ENCODE peak calls at places on chromosomes 7 and 10, in nine cellular contexts. X is RWPE1, S is GM06990, H is GM12865, W is stomach, A is body of pancreas, E is hepatocyte, I is choroid plexus epithelial cell, C is endothelial cell. P is an unnamed sample.

GRCh38 chr7:67251986-67252558 is 255.4 kb downstream of the TYW1 start:
- DNase-seq in I (no peak), A (no peak), X (no peak), H (no peak), C (no peak), S (no peak), W (no peak), E (no peak), P (no peak)

GRCh38 chr7:37545619-37546356 is 97.1 kb upstream of the ELMO1 start:
- DNase-seq in H (no peak), X (no peak), S (no peak), C (no peak), E (no peak), W (no peak), I (no peak), A (no peak), P (no peak)

GRCh38 chr10:541750-542371 is 147.6 kb downstream of the DIP2C start:
- DNase-seq in E (no peak), H (peak), S (peak), X (no peak), W (peak), I (no peak), C (no peak), A (no peak), P (peak)

GRCh38 chr7:34165927-34166550 is 260.7 kb downstream of the BMPER start:
- DNase-seq in A (no peak), E (peak), C (peak), I (peak), H (peak), X (no peak), W (no peak), S (no peak), P (no peak)

GRCh38 chr10:91284486-91285090 is 64.1 kb downstream of the PCGF5 start:
- DNase-seq in A (no peak), X (no peak), W (no peak), I (no peak), C (no peak), E (no peak), H (no peak), S (no peak), P (no peak)

GRCh38 chr7:44959433-44959951 is 19.3 kb downstream of the MYO1G start:
- DNase-seq in I (no peak), W (no peak), C (no peak), X (peak), E (no peak), A (no peak), H (peak), S (no peak), P (no peak)

GRCh38 chr10:49186613-49187012 is 1.6 kb downstream of the TMEM273 start:
- DNase-seq in S (no peak), E (no peak), X (no peak), H (no peak), A (no peak), I (no peak), W (no peak), C (no peak), P (no peak)

GRCh38 chr10:71528371-71529202 is 131.9 kb downstream of the CDH23 start:
- DNase-seq in H (no peak), X (no peak), I (no peak), C (no peak), E (no peak), A (no peak), W (no peak), S (no peak), P (no peak)

GRCh38 chr7:80330434-80330833 is 181.4 kb downstream of the GNAT3 start:
- DNase-seq in E (no peak), A (no peak), H (no peak), W (no peak), X (no peak), S (no peak), C (no peak), I (peak), P (no peak)

GRCh38 chr7:25820432-25821040 is 331.5 kb upstream of the NFE2L3 start:
- DNase-seq in I (peak), E (peak), X (peak), A (no peak), H (peak), C (peak), S (no peak), W (no peak), P (no peak)
- TF ChIP-seq CTCF in I (peak), E (peak), X (peak), A (peak), H (peak), C (peak), S (peak), W (no peak), P (no peak)

GRCh38 chr7:100895701-100895955 is at the start of gene ACHE:
- DNase-seq in A (no peak), W (no peak), X (no peak), S (no peak), I (no peak), C (no peak), H (no peak), E (no peak), P (peak)

GRCh38 chr7:100897772-100898454 is 2.2 kb upstream of the ACHE start:
- DNase-seq in H (no peak), C (no peak), A (peak), X (no peak), S (no peak), E (peak), W (no peak), I (no peak), P (no peak)

GRCh38 chr7:100895956-100896742 is 461 bp upstream of the ACHE start:
- DNase-seq in E (peak), I (no peak), A (peak), H (no peak), C (no peak), X (no peak), S (no peak), W (peak), P (peak)

GRCh38 chr7:100896743-100897051 is 1.0 kb upstream of the ACHE start:
- DNase-seq in X (no peak), E (no peak), I (no peak), H (no peak), C (no peak), A (no peak), W (no peak), S (no peak), P (no peak)

DNA sequence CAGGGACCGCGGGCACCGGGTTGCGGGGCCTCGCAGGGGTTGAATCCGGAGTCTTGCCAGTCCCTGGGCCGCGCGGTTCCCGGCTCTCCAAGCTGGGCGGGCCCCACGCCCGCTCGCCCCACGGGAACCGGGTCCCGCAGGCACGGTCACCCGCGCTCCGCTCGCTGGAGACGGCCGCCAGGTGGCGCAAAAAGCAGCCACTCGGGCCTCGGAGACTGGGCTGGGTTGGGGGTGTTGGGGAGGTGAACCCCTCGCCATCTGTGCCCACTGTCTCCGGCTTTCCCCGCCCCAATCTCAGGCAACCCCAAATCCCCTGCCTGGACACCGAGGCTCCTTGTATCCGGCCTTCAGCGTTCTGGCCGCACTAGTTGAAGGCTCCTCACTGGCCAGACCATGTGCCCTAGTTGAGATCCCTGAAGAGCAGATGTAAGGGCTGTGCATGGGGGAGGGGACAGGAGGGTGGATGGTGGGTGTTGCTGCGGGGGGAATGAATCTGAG is 1.5 kb upstream of the ACHE start:
- DNase-seq in I (no peak), S (no peak), W (peak), E (peak), A (peak), H (no peak), C (peak), X (no peak), P (peak)
- TF ChIP-seq CTCF in I (peak), S (peak), W (no peak), E (peak), A (peak), H (peak), C (peak), X (peak), P (peak)

GRCh38 chr10:127873901-127874470 is 18.8 kb downstream of the CLRN3 start:
- DNase-seq in H (no peak), W (no peak), X (no peak), E (no peak), I (no peak), S (no peak), C (no peak), A (no peak), P (no peak)

GRCh38 chr10:127874966-127875765 is 17.6 kb downstream of the CLRN3 start:
- DNase-seq in H (no peak), E (no peak), A (no peak), X (no peak), W (no peak), S (no peak), I (no peak), C (no peak), P (no peak)

GRCh38 chr10:127871631-127872010 is 21.1 kb downstream of the CLRN3 start:
- DNase-seq in A (no peak), X (no peak), W (no peak), S (no peak), E (no peak), C (no peak), I (no peak), H (no peak), P (no peak)

GRCh38 chr10:127872011-127872741 is 20.6 kb downstream of the CLRN3 start:
- DNase-seq in S (no peak), C (no peak), X (no peak), I (peak), H (no peak), W (no peak), A (peak), E (no peak), P (no peak)

GRCh38 chr10:127872871-127873600 is 19.7 kb downstream of the CLRN3 start:
- DNase-seq in I (no peak), S (no peak), A (peak), E (peak), H (no peak), X (no peak), C (peak), W (peak), P (no peak)
- TF ChIP-seq CTCF in I (peak), S (no peak), A (no peak), E (peak), H (no peak), X (no peak), C (no peak), W (no peak), P (no peak)

DNA sequence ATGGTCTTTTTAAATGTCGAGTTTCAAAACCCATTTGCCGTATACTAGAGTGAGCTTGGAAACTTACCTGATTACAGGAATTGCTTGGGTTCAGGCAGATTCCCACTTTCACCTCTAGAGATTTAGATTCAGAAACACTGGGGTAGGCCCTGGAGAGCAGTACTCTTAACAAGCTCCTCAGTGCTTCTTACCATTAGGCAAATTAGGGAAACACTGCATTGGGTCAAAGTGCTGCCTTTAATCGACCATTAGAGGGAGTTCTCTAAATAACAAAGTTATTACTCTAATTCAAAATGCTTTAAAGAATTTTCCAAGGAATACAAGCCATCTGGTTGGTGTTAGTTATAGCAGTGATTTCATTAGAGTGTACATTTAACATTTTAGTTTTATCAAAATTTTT is 324.6 kb downstream of the GFRA1 start:
- DNase-seq in W (no peak), H (peak), I (no peak), A (no peak), C (no peak), S (no peak), E (no peak), X (peak), P (no peak)
- TF ChIP-seq CTCF in W (no peak), H (peak), I (peak), A (peak), C (peak), S (peak), E (peak), X (no peak), P (no peak)

DNA sequence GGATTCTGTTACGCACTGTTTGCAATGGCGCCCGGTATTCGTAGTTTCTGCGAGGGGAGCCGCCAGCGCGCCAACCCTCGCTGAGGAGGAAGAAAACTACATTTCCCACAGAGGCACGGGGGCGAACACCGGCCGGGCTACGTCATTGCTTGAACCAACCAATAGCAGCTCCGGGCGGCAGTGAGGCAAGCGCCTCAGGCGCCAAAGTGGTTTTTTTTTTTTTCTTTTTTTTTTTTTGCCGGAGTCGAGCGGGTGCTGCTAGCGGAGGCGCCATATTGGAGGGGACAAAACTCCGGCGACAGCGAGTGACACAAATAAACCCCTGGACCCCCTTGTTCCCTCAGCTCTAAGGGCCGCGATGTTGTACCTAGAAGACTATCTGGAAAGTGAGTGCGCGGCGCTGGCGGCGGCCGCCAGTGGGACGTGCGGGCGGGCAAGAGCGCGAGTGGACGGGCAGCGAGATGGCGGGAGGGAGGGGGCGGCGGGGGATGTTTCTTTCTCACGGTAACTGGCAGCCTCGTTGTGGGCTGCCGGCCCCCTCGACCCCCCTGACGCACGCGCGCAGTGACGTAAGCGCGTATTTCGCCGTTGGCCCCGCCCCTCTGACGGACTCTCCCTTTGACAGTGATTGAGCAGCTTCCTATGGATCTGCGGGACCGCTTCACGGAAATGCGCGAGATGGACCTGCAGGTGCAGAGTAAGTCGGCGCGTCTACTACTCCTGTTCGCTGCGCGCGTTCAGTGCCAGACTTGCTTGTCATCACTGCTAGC is at the start of gene ING3:
- DNase-seq in H (peak), I (peak), X (peak), S (peak), W (peak), E (peak), A (peak), C (peak), P (peak)
- TF ChIP-seq CTCF in H (no peak), I (no peak), X (no peak), S (no peak), W (no peak), E (no peak), A (no peak), C (no peak), P (no peak)

P was measured in GM13976.